ENCODE peak calls at places on chromosomes 1 and 21, in ten cellular contexts. K is BE2C; O is neuronal stem cell; H is small intestine; C is NT2/D1; A is PC-9; N is lung; Z is adrenal gland; M is aorta; X is CD4-positive, alpha-beta memory T cell. V is an unnamed sample. For H3K27me3, the result is how much of the 10 kb centered on the place peaks cover.

GRCh38 chr21:42513985-42514882 is 582 bp downstream of the SLC37A1 start:
- DNase-seq in K (no peak), O (no peak), H (peak), C (peak), A (peak), N (no peak), Z (peak), M (peak), X (peak), V (peak)

GRCh38 chr1:8797230-8797629 is 20.2 kb downstream of the RERE start:
- DNase-seq in K (no peak), O (no peak), H (no peak), C (no peak), A (no peak), N (no peak), Z (no peak), M (no peak), X (no peak), V (no peak)

GRCh38 chr1:156951371-156951770 is 30.9 kb downstream of the LRRC71 start:
- DNase-seq in K (no peak), O (no peak), H (no peak), C (no peak), A (no peak), N (no peak), Z (no peak), M (no peak), X (no peak), V (no peak)

GRCh38 chr1:113396102-113396501 is 5.8 kb downstream of the MAGI3 start:
- DNase-seq in K (no peak), O (no peak), H (no peak), C (no peak), A (no peak), N (no peak), Z (no peak), M (no peak), X (no peak), V (no peak)

GRCh38 chr1:212256404-212256803 is 28.8 kb upstream of the PPP2R5A start:
- DNase-seq in K (no peak), O (no peak), H (no peak), C (no peak), A (no peak), N (no peak), Z (no peak), M (no peak), X (peak), V (no peak)

GRCh38 chr1:162381383-162381782 is at the start of gene C1orf226:
- DNase-seq in K (no peak), O (no peak), H (peak), C (no peak), A (peak), N (no peak), Z (no peak), M (no peak), X (no peak), V (peak)

GRCh38 chr1:12708956-12709555 is 6.9 kb upstream of the AADACL3 start:
- DNase-seq in K (no peak), O (no peak), H (no peak), C (no peak), A (no peak), N (no peak), Z (no peak), M (no peak), X (no peak), V (no peak)

GRCh38 chr21:42662430-42663199 is 9.2 kb downstream of the PDE9A start:
- DNase-seq in K (no peak), O (no peak), H (no peak), C (no peak), A (no peak), N (no peak), Z (no peak), M (no peak), X (no peak), V (no peak)

GRCh38 chr1:40438391-40439015 is 11.8 kb upstream of the ZFP69B start:
- DNase-seq in K (peak), O (no peak), H (peak), C (no peak), A (peak), N (no peak), Z (no peak), M (no peak), X (peak), V (no peak)

GRCh38 chr1:93222987-93223675 is 42.6 kb downstream of the CCDC18 start:
- DNase-seq in K (no peak), O (no peak), H (no peak), C (no peak), A (no peak), N (no peak), Z (no peak), M (no peak), X (no peak), V (no peak)

GRCh38 chr1:8055973-8056372 is 29.9 kb upstream of the ERRFI1 start:
- DNase-seq in K (no peak), O (no peak), H (no peak), C (no peak), A (no peak), N (no peak), Z (no peak), M (no peak), X (no peak), V (no peak)

GRCh38 chr1:112396668-112397025 is 633 bp downstream of the CTTNBP2NL start:
- DNase-seq in K (no peak), O (no peak), H (peak), C (no peak), A (peak), N (no peak), Z (no peak), M (no peak), X (no peak), V (no peak)

GRCh38 chr1:8238141-8239038 is 79.5 kb upstream of the SLC45A1 start:
- DNase-seq in K (no peak), O (no peak), H (no peak), C (no peak), A (no peak), N (no peak), Z (peak), M (no peak), X (no peak), V (no peak)

GRCh38 chr1:201288765-201289164 is 5.5 kb downstream of the PKP1 start:
- DNase-seq in K (no peak), O (no peak), H (no peak), C (no peak), A (no peak), N (no peak), Z (no peak), M (no peak), X (no peak), V (no peak)

GRCh38 chr1:12692967-12693782 is 22.7 kb upstream of the AADACL3 start:
- DNase-seq in K (no peak), O (no peak), H (no peak), C (no peak), A (no peak), N (no peak), Z (no peak), M (no peak), X (no peak), V (no peak)

GRCh38 chr1:31723828-31724359 is 20.1 kb upstream of the COL16A1 start:
- DNase-seq in K (no peak), O (peak), H (peak), C (peak), A (peak), N (peak), Z (peak), M (peak), X (peak), V (peak)

GRCh38 chr1:66282343-66282852 is 251.6 kb upstream of the SGIP1 start:
- DNase-seq in K (no peak), O (no peak), H (no peak), C (no peak), A (peak), N (no peak), Z (no peak), M (peak), X (peak), V (peak)

GRCh38 chr1:227887697-227888403 is 59.9 kb downstream of the WNT9A start:
- DNase-seq in K (no peak), O (peak), H (no peak), C (no peak), A (no peak), N (peak), Z (no peak), M (no peak), X (peak), V (no peak)

DNA sequence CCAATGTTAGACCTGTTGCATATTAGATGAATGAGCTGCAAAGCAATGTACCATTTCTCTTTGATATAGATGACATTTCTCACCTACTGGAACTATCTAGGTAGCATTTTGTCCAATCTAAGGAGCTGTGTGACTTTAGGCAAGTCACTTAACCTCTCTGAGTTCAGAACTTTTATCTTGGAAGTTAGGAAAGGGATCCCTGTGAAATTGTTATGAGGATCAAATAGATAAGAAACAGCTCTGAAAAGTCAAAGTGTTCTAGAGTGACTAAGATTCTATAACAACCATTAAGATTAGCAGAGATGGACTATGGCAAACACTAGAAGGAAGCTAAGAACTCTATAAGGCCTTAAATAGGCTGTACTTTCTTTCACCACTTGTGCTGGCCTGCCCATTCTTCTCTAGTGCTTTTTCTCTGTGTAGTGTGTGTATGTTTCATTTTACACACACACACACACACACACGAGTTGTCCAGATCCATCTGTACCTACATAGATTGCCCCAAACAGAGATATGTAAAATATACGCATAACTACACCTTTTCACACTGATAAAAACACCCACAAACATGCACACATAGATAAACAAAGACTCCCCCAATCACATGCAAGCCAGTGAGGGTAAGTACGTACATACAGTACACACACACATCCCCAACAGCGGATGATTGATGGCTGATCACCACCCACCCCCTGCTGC is 19.4 kb upstream of the LRRN2 start:
- DNase-seq in K (no peak), O (no peak), H (no peak), C (no peak), A (no peak), N (no peak), Z (no peak), M (no peak), X (no peak), V (no peak)
- H3K27me3 ChIP-seq in K (under half), O (under half), H (under half), C (under half), A (under half), N (under half), Z (under half), M (under half), X (under half), V (under half)

GRCh38 chr1:27368872-27369703 is 2.3 kb upstream of the MAP3K6 start:
- DNase-seq in K (no peak), O (no peak), H (no peak), C (no peak), A (no peak), N (no peak), Z (no peak), M (no peak), X (no peak), V (no peak)
- H3K4me3 ChIP-seq in K (no peak), O (no peak), H (no peak), C (no peak), A (no peak), N (peak), Z (no peak), M (no peak), X (no peak), V (no peak)

GRCh38 chr1:20223659-20224058 is 37.3 kb upstream of the PLA2G2C start:
- DNase-seq in K (no peak), O (no peak), H (no peak), C (no peak), A (no peak), N (no peak), Z (peak), M (no peak), X (no peak), V (no peak)
- H3K27me3 ChIP-seq in K (under half), O (under half), H (under half), C (under half), A (under half), N (under half), Z (under half), M (under half), X (under half), V (under half)

GRCh38 chr1:70403759-70404158 is 7.3 kb upstream of the CTH start:
- DNase-seq in K (no peak), O (no peak), H (no peak), C (no peak), A (no peak), N (no peak), Z (no peak), M (no peak), X (no peak), V (no peak)
- H3K4me3 ChIP-seq in K (no peak), O (no peak), H (no peak), C (no peak), A (no peak), N (no peak), Z (no peak), M (no peak), X (no peak), V (no peak)

GRCh38 chr21:17612023-17612564 is 607 bp downstream of the BTG3 start:
- DNase-seq in K (peak), O (peak), H (peak), C (peak), A (no peak), N (peak), Z (peak), M (peak), X (no peak), V (peak)
- H3K27me3 ChIP-seq in K (under half), O (under half), H (under half), C (under half), A (under half), N (under half), Z (under half), M (under half), X (under half), V (under half)

GRCh38 chr1:90176530-90176929 is 181.6 kb downstream of the ZNF326 start:
- DNase-seq in K (no peak), O (no peak), H (no peak), C (no peak), A (no peak), N (no peak), Z (no peak), M (no peak), X (no peak), V (no peak)
- H3K4me3 ChIP-seq in K (no peak), O (no peak), H (no peak), C (no peak), A (no peak), N (no peak), Z (no peak), M (no peak), X (no peak), V (no peak)

V was measured in MG63.